ENCODE peak calls at places on chromosome 19, in five cellular contexts. P, U, Q, G and D are unnamed samples.

GRCh38 chr19:10602330-10603083 is 15.4 kb upstream of the AP1M2 start:
- DNase-seq in Q (peak), U (peak), G (peak), P (peak), D (no peak)

GRCh38 chr19:8487137-8487851 is 15.1 kb downstream of the PRAM1 start:
- DNase-seq in P (no peak), Q (no peak), U (no peak), G (no peak), D (no peak)

GRCh38 chr19:55657004-55657747 is 2.3 kb downstream of the U2AF2 start:
- DNase-seq in Q (no peak), U (no peak), P (no peak), G (no peak), D (no peak)

GRCh38 chr19:41707871-41708371 is 505 bp upstream of the CEACAM5 start:
- DNase-seq in U (no peak), Q (no peak), P (no peak), G (no peak), D (no peak)

GRCh38 chr19:18301718-18302111 is 20.3 kb upstream of the JUND start:
- DNase-seq in P (no peak), U (no peak), Q (no peak), G (no peak), D (no peak)

GRCh38 chr19:9857920-9858746 is 23.0 kb downstream of the PIN1 start:
- DNase-seq in U (no peak), Q (no peak), P (no peak), G (no peak), D (no peak)

GRCh38 chr19:15331419-15332310 is 674 bp downstream of the BRD4 start:
- DNase-seq in Q (no peak), P (no peak), G (peak), U (peak), D (no peak)

GRCh38 chr19:18117692-18118378 is 20.3 kb downstream of the MAST3 start:
- DNase-seq in Q (peak), U (peak), P (peak), G (peak), D (no peak)

GRCh38 chr19:41785653-41786052 is 10.7 kb upstream of the CEACAM3 start:
- DNase-seq in Q (peak), P (peak), G (peak), U (peak), D (peak)

GRCh38 chr19:3186377-3186688 is 603 bp downstream of the NCLN start:
- DNase-seq in Q (no peak), U (no peak), P (no peak), G (peak), D (no peak)

GRCh38 chr19:4054471-4055208 is 12.1 kb downstream of the ZBTB7A start:
- DNase-seq in U (no peak), Q (no peak), P (no peak), G (no peak), D (no peak)

GRCh38 chr19:23901360-23901759 is 13.3 kb upstream of the ZNF726 start:
- DNase-seq in G (no peak), U (no peak), Q (no peak), P (no peak), D (no peak)

GRCh38 chr19:41708481-41708880 is at the start of gene CEACAM5:
- DNase-seq in Q (no peak), G (no peak), U (no peak), P (no peak), D (no peak)

GRCh38 chr19:6713773-6714692 is 6.4 kb downstream of the C3 start:
- DNase-seq in Q (no peak), U (no peak), P (no peak), G (no peak), D (no peak)

GRCh38 chr19:15469513-15470297 is 5.4 kb upstream of the RASAL3 start:
- DNase-seq in P (no peak), G (peak), Q (no peak), U (no peak), D (no peak)

GRCh38 chr19:41774515-41774980 is 19.2 kb downstream of the CEACAM6 start:
- DNase-seq in G (no peak), P (no peak), U (no peak), Q (peak), D (no peak)

GRCh38 chr19:50047686-50048085 is 21.9 kb downstream of the ZNF473 start:
- DNase-seq in Q (no peak), P (no peak), G (no peak), U (no peak), D (no peak)

GRCh38 chr19:48480476-48481190 is 11.5 kb downstream of the CYTH2 start:
- DNase-seq in U (no peak), P (no peak), G (no peak), Q (no peak), D (no peak)

GRCh38 chr19:17803264-17803896 is 8.4 kb downstream of the B3GNT3 start:
- DNase-seq in U (no peak), P (no peak), Q (no peak), G (no peak), D (no peak)

GRCh38 chr19:8445488-8446001 is 770 bp downstream of the HNRNPM start:
- DNase-seq in P (no peak), G (peak), U (peak), Q (no peak), D (no peak)

GRCh38 chr19:43622956-43623355 is 3.5 kb upstream of the ZNF428 start:
- DNase-seq in Q (no peak), G (no peak), U (no peak), P (no peak), D (no peak)

GRCh38 chr19:703651-704446 is 4.9 kb upstream of the PALM start:
- DNase-seq in P (peak), Q (peak), U (peak), G (peak), D (no peak)

GRCh38 chr19:43311706-43312105 is 41.8 kb upstream of the CD177 start:
- DNase-seq in Q (no peak), G (no peak), P (no peak), U (no peak), D (no peak)

GRCh38 chr19:2083174-2083854 is 12.8 kb downstream of the MOB3A start:
- DNase-seq in G (peak), U (no peak), Q (no peak), P (no peak), D (no peak)

GRCh38 chr19:30419581-30420180 is 47.5 kb downstream of the ZNF536 start:
- DNase-seq in U (no peak), G (peak), Q (no peak), P (no peak), D (no peak)

GRCh38 chr19:18967358-18968146 is 26.5 kb upstream of the HOMER3 start:
- DNase-seq in G (no peak), U (no peak), Q (no peak), P (no peak), D (no peak)

GRCh38 chr19:35708391-35708790 is 4.0 kb downstream of the ZBTB32 start:
- DNase-seq in G (no peak), Q (no peak), U (no peak), P (no peak), D (no peak)
- TF ChIP-seq ZBTB33 in G (no peak), Q (no peak), U (no peak), P (no peak), D (no peak)

GRCh38 chr19:13574933-13575332 is 68.7 kb upstream of the CACNA1A start:
- DNase-seq in Q (peak), G (peak), U (peak), P (peak), D (no peak)
- TF ChIP-seq ZBTB33 in Q (no peak), G (no peak), U (no peak), P (no peak), D (no peak)

DNA sequence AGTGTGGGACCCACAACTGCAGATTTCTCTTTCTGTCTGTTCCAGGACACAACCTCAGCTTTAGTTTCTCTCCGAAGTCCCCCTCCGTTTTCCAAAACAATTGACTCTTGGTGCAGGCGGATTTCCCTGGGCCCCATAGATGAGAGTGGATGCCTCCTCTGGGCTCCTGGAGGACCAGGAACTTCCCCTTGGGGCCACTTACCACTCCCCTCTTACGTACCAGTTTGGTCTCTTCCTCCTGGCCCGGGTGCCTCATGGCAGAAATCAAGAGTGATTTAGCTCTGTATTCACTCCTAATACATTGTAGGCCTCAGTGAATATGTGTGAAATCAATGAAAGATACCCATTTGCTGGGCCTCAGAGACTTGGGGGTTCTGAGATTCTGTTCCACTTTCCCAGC is 34.4 kb downstream of the PPP2R1A start:
- DNase-seq in P (no peak), G (no peak), U (no peak), Q (no peak), D (no peak)
- TF ChIP-seq ZBTB33 in P (no peak), G (no peak), U (no peak), Q (no peak), D (no peak)

GRCh38 chr19:54480048-54480447 is 7.0 kb upstream of the CDC42EP5 start:
- DNase-seq in G (no peak), P (no peak), U (no peak), Q (no peak), D (no peak)

GRCh38 chr19:54482889-54483288 is 9.8 kb upstream of the CDC42EP5 start:
- DNase-seq in P (no peak), U (no peak), G (no peak), Q (no peak), D (no peak)

GRCh38 chr19:54478677-54479266 is 5.7 kb upstream of the CDC42EP5 start:
- DNase-seq in G (peak), Q (peak), P (peak), U (no peak), D (no peak)

GRCh38 chr19:54484451-54484850 is 11.4 kb upstream of the CDC42EP5 start:
- DNase-seq in P (no peak), G (no peak), Q (no peak), U (no peak), D (no peak)

GRCh38 chr19:54481326-54481930 is 8.3 kb upstream of the CDC42EP5 start:
- DNase-seq in P (peak), Q (peak), U (peak), G (peak), D (no peak)
- TF ChIP-seq ZBTB33 in P (no peak), Q (no peak), U (no peak), G (no peak), D (no peak)

GRCh38 chr19:51295382-51296126 is 15.9 kb upstream of the IGLON5 start:
- DNase-seq in G (no peak), P (no peak), U (no peak), Q (no peak), D (no peak)
- TF ChIP-seq ZBTB33 in G (no peak), P (no peak), U (no peak), Q (no peak), D (no peak)

GRCh38 chr19:44796701-44797115 is 12.2 kb upstream of the BCAM start:
- DNase-seq in Q (no peak), P (peak), G (no peak), U (no peak), D (no peak)

GRCh38 chr19:44795398-44795987 is 13.4 kb upstream of the BCAM start:
- DNase-seq in Q (no peak), G (no peak), P (no peak), U (no peak), D (no peak)

GRCh38 chr19:44803442-44804428 is 5.2 kb upstream of the BCAM start:
- DNase-seq in G (peak), U (peak), P (no peak), Q (no peak), D (no peak)

GRCh38 chr19:44799627-44800257 is 9.2 kb upstream of the BCAM start:
- DNase-seq in Q (no peak), G (no peak), U (no peak), P (peak), D (no peak)

DNA sequence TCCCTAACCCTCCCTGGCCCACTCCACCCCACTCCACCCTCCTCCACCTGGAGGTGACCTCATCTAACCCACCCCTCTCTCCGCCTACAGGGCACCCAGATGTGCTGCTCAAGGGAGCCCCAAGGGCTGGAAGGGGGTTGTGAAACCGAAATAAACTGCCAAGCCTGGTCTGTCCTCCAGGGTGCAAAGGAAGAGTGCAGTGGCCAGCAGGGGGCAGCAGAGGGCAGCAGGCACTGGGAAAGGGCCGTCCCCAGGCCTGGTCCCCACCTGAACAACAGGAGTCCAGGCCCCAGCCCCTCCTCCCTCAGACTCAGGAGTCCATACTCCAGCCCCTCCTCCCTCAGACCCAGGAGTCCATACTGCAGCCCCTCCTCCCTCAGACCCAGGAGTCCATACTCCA is 8.4 kb upstream of the BCAM start:
- DNase-seq in Q (no peak), G (peak), U (peak), P (peak), D (peak)
- TF ChIP-seq ZBTB33 in Q (no peak), G (no peak), U (peak), P (no peak), D (no peak)

GRCh38 chr19:46478356-46478986 is 7.1 kb upstream of the PNMA8A start:
- DNase-seq in U (peak), G (peak), Q (no peak), P (no peak), D (no peak)
- TF ChIP-seq ZBTB33 in U (no peak), G (no peak), Q (no peak), P (no peak), D (no peak)

GRCh38 chr19:40342644-40343311 is 5.4 kb downstream of the C19orf47 start:
- DNase-seq in Q (no peak), U (no peak), P (no peak), G (no peak), D (no peak)

GRCh38 chr19:40347476-40348124 is 597 bp downstream of the C19orf47 start:
- DNase-seq in G (no peak), P (no peak), U (no peak), Q (no peak), D (no peak)

GRCh38 chr19:40348961-40349507 is 539 bp downstream of the PLD3 start:
- DNase-seq in Q (peak), P (peak), G (peak), U (peak), D (no peak)

GRCh38 chr19:40344422-40344821 is 3.8 kb downstream of the C19orf47 start:
- DNase-seq in P (no peak), Q (no peak), G (no peak), U (no peak), D (no peak)

DNA sequence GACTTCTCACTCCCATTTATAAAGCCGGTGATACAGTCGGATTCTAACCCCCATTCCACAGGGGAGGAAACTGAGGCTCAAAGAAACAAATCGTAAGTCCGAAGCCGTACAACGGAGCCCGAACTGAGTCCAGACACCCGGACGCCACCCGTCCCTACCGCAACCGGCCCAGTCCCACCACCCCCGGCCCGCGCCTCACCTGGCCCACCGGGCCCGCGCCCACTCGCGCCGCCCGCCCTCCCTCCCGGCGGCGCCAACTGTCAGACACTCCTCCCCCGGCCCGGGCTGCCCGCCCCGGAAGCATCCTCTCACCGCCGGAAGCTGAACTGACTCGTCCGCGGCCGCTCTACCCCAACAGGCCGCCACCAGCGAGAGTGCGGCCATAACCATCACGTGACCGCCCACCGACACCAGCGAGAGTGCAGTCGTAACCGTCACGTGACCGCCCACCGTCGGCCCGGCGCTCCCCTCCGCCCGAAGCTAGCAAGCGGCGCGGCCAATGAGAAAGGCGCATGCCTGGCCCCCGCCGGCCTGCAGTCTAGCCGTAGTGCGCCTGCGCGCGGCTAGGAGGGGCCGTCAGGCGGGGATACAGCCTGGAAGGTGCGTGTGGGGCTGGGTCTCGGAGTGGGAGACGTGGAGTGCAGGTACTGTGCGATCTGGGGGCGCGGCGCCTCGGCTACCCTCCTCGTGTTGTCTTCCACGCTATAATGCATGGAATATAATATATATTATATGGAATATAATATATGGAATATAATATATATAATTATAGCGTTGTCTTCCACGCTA is at the start of the genes C19orf47 and PLD3:
- DNase-seq in U (peak), P (peak), G (peak), Q (peak), D (peak)
- TF ChIP-seq ZBTB33 in U (no peak), P (peak), G (no peak), Q (no peak), D (no peak)

DNA sequence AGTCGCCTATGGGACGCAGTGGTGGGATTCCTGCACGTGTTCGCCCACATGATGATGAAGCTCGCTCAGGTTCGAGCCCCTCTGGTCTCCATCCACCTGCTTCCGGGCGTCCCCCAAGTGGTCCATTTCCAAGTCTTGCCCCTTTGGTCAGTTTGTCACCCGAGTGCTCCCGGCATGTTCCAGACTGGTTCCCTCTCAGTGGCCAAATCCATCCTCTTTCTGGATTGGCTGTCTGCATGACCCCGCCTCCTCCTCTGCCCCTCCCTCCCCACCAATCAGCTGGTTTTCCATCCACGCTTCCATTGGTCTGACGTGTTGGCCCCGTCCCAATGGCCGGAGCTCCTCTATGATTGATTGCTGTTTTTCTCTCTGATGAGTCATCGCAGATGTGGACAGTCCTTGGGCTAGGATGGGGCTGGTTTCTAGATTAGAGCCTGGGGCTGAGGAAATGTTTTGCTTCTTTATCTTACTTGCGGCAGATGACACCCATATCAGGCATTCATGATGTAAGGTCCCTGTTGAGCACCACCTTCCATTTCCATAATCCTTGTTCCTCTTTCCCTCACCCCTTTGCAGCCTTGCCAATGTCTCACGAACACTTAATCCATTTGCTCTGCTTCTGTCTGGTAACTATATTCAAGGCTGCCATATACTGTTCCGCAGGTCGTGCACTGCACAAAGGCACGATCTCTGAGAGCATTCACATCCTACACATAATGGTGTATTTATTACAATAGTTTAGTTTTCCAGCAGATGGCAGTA is 73.8 kb downstream of the MAP4K1 start:
- DNase-seq in Q (peak), G (peak), P (peak), U (peak), D (peak)
- TF ChIP-seq ZBTB33 in Q (no peak), G (no peak), P (no peak), U (peak), D (no peak)